ENCODE peak calls at places on chromosomes 16 and 17, in five cellular contexts. B is activated T-cell treated with anti-CD3 and anti-CD28 coated beads, Interleukin-2, amount 50 U/mL, for 4 hours; Y is stimulated activated CD4-positive, alpha-beta T cell treated with anti-CD3 and anti-CD28 coated beads, Interleukin-15, amount 100 ng/mL, for 1 hour; G is activated CD4-positive, alpha-beta memory T cell treated with anti-CD3 and anti-CD28 coated beads for 36 hours; C is naive B cell. L is an unnamed sample.

GRCh38 chr16:12260647-12261262 is 284.2 kb downstream of the SNX29 start:
- DNase-seq in B (no peak), Y (no peak), G (no peak), C (no peak), L (no peak)

GRCh38 chr17:8189041-8189710 is 804 bp downstream of the BORCS6 start:
- DNase-seq in B (no peak), Y (no peak), G (peak), C (peak), L (no peak)

GRCh38 chr17:10617120-10617505 is 40.0 kb downstream of the MYH3 start:
- DNase-seq in B (no peak), Y (no peak), G (no peak), C (no peak), L (no peak)

GRCh38 chr17:28346746-28347246 is 10.5 kb downstream of the POLDIP2 start:
- DNase-seq in B (no peak), Y (no peak), G (no peak), C (no peak), L (no peak)

GRCh38 chr16:70430667-70431536 is 8.0 kb downstream of the ST3GAL2 start:
- DNase-seq in B (peak), Y (no peak), G (peak), C (peak), L (peak)

GRCh38 chr17:5557485-5557884 is 26.8 kb downstream of the NLRP1 start:
- DNase-seq in B (no peak), Y (no peak), G (no peak), C (no peak), L (no peak)

GRCh38 chr16:5024632-5025031 is 9.1 kb downstream of the NAGPA start:
- DNase-seq in B (no peak), Y (no peak), G (no peak), C (no peak), L (no peak)

GRCh38 chr16:83714286-83714685 is 93.5 kb upstream of the HSBP1 start:
- DNase-seq in B (no peak), Y (no peak), G (no peak), C (no peak), L (no peak)

GRCh38 chr16:48212033-48212432 is 32.1 kb upstream of the LONP2 start:
- DNase-seq in B (no peak), Y (no peak), G (no peak), C (no peak), L (no peak)

GRCh38 chr16:53736297-53736696 is 32.3 kb downstream of the FTO start:
- DNase-seq in B (no peak), Y (no peak), G (no peak), C (no peak), L (no peak)

GRCh38 chr16:17483266-17483864 is 12.6 kb upstream of the XYLT1 start:
- DNase-seq in B (no peak), Y (no peak), G (no peak), C (no peak), L (no peak)

GRCh38 chr17:60224064-60224463 is 74.3 kb downstream of the CA4 start:
- DNase-seq in B (no peak), Y (no peak), G (no peak), C (no peak), L (no peak)

GRCh38 chr17:913207-913606 is 66.4 kb downstream of the NXN start:
- DNase-seq in B (no peak), Y (no peak), G (no peak), C (no peak), L (no peak)

GRCh38 chr17:77959216-77959925 is 868 bp downstream of the TNRC6C start:
- DNase-seq in B (peak), Y (no peak), G (peak), C (peak), L (no peak)

GRCh38 chr16:10862432-10862831 is 14.6 kb upstream of the CIITA start:
- DNase-seq in B (no peak), Y (no peak), G (no peak), C (no peak), L (no peak)

GRCh38 chr17:40522250-40522960 is 21.0 kb upstream of the TNS4 start:
- DNase-seq in B (no peak), Y (no peak), G (no peak), C (no peak), L (no peak)

GRCh38 chr17:35900693-35901487 is 20.7 kb upstream of the CCL5 start:
- DNase-seq in B (no peak), Y (no peak), G (no peak), C (no peak), L (no peak)

GRCh38 chr17:18094409-18094807 is 6.7 kb downstream of the DRG2 start:
- DNase-seq in B (no peak), Y (no peak), G (no peak), C (no peak), L (no peak)

GRCh38 chr17:951388-952132 is 28.0 kb downstream of the NXN start:
- DNase-seq in B (no peak), Y (no peak), G (no peak), C (no peak), L (no peak)

GRCh38 chr17:6696906-6697305 is 16.3 kb downstream of the SLC13A5 start:
- DNase-seq in B (no peak), Y (no peak), G (no peak), C (no peak), L (no peak)

GRCh38 chr17:81701288-81702071 is 1.7 kb upstream of the MRPL12 start:
- DNase-seq in B (no peak), Y (no peak), G (peak), C (no peak), L (no peak)

GRCh38 chr16:19439483-19439882 is 21.8 kb downstream of the TMC5 start:
- DNase-seq in B (no peak), Y (no peak), G (no peak), C (no peak), L (no peak)

GRCh38 chr17:15260376-15261062 is 4.6 kb downstream of the PMP22 start:
- DNase-seq in B (peak), Y (no peak), G (peak), C (peak), L (no peak)

GRCh38 chr17:47253541-47254402 is at the start of gene ITGB3:
- DNase-seq in B (peak), Y (peak), G (peak), C (peak), L (no peak)

GRCh38 chr17:49292901-49293300 is 62.3 kb upstream of the PHOSPHO1 start:
- DNase-seq in B (no peak), Y (no peak), G (no peak), C (no peak), L (no peak)

GRCh38 chr17:80029235-80029974 is 6.3 kb downstream of the TBC1D16 start:
- DNase-seq in B (no peak), Y (no peak), G (peak), C (no peak), L (peak)

GRCh38 chr16:17396762-17397498 is 73.8 kb downstream of the XYLT1 start:
- DNase-seq in B (no peak), Y (no peak), G (peak), C (no peak), L (no peak)

GRCh38 chr17:61322316-61323014 is 77.2 kb upstream of the TBX2 start:
- DNase-seq in B (no peak), Y (no peak), G (no peak), C (no peak), L (no peak)

GRCh38 chr16:67277999-67278772 is 1.1 kb upstream of the PLEKHG4 start:
- DNase-seq in B (no peak), Y (no peak), G (no peak), C (no peak), L (no peak)

GRCh38 chr17:33976816-33977215 is 278.3 kb upstream of the CCL2 start:
- DNase-seq in B (no peak), Y (no peak), G (no peak), C (no peak), L (no peak)

L was measured in GF-D8.